ENCODE peak calls at places on chromosomes 1 and 21, in eight cellular contexts. Y, E, M, I, J, U, H and L are unnamed samples.

GRCh38 chr1:3903141-3904005 is 3.3 kb upstream of the C1orf174 start:
- DNase-seq in Y (no peak), E (no peak), M (no peak), I (no peak), J (no peak), U (no peak), H (no peak), L (no peak)

GRCh38 chr1:49052102-49052501 is 275.4 kb upstream of the BEND5 start:
- DNase-seq in Y (no peak), E (no peak), M (no peak), I (no peak), J (no peak), U (no peak), H (peak), L (no peak)

GRCh38 chr1:202240956-202241355 is 47.4 kb downstream of the LGR6 start:
- DNase-seq in Y (no peak), E (no peak), M (no peak), I (no peak), J (no peak), U (no peak), H (no peak), L (no peak)

GRCh38 chr1:161884475-161884874 is 118.4 kb downstream of the ATF6 start:
- DNase-seq in Y (no peak), E (no peak), M (no peak), I (no peak), J (peak), U (no peak), H (no peak), L (no peak)

GRCh38 chr1:148372731-148373130 is 110.4 kb downstream of the PPIAL4G start:
- DNase-seq in Y (no peak), E (no peak), M (no peak), I (peak), J (no peak), U (no peak), H (no peak), L (no peak)

GRCh38 chr21:45574691-45575090 is 32.5 kb upstream of the SLC19A1 start:
- DNase-seq in Y (no peak), E (no peak), M (no peak), I (no peak), J (no peak), U (no peak), H (no peak), L (no peak)

GRCh38 chr1:56404561-56405030 is 174.8 kb downstream of the PLPP3 start:
- DNase-seq in Y (no peak), E (no peak), M (no peak), I (no peak), J (no peak), U (no peak), H (no peak), L (no peak)

GRCh38 chr1:85453640-85454194 is 11.2 kb downstream of the DDAH1 start:
- DNase-seq in Y (no peak), E (no peak), M (no peak), I (no peak), J (no peak), U (no peak), H (no peak), L (no peak)

GRCh38 chr1:165875604-165876003 is 48.2 kb downstream of the UCK2 start:
- DNase-seq in Y (no peak), E (no peak), M (no peak), I (no peak), J (no peak), U (no peak), H (no peak), L (no peak)